ENCODE peak calls at places on chromosomes 3 and 15, in eight cellular contexts. Y is GM12878, N is upper lobe of left lung, D is HCT116, Z is Panc1, J is K562, F is GM23338, M is HepG2. V is an unnamed sample.

GRCh38 chr3:43609406-43609805 is 12.4 kb downstream of the ANO10 start:
- ATAC-seq in M (no peak), F (no peak), Z (no peak), N (no peak), J (peak), Y (no peak), D (no peak), V (no peak)

GRCh38 chr3:129424185-129424841 is 4.1 kb downstream of the EFCAB12 start:
- ATAC-seq in M (no peak), Z (no peak), Y (peak), D (peak), F (no peak), N (no peak), J (peak), V (no peak)

GRCh38 chr15:71656425-71656824 is 153.9 kb upstream of the NR2E3 start:
- ATAC-seq in F (no peak), Y (no peak), D (no peak), M (no peak), Z (no peak), J (no peak), N (no peak), V (no peak)

GRCh38 chr15:52523646-52524045 is 5.0 kb downstream of the MYO5A start:
- ATAC-seq in F (no peak), N (no peak), Z (no peak), J (no peak), Y (no peak), D (no peak), M (no peak), V (no peak)

GRCh38 chr3:25424238-25425013 is 3.6 kb upstream of the RARB start:
- ATAC-seq in M (peak), Z (no peak), F (no peak), Y (no peak), D (no peak), J (no peak), N (no peak), V (no peak)

GRCh38 chr3:13540332-13540995 is 8.5 kb upstream of the FBLN2 start:
- ATAC-seq in M (peak), J (no peak), F (no peak), Y (no peak), Z (no peak), D (no peak), N (no peak), V (peak)

GRCh38 chr3:43996379-43997301 is 245.0 kb upstream of the TOPAZ1 start:
- ATAC-seq in F (peak), N (peak), D (no peak), Y (peak), M (peak), Z (peak), J (peak), V (no peak)

GRCh38 chr3:121414924-121415323 is 130.9 kb downstream of the POLQ start:
- ATAC-seq in M (no peak), Y (no peak), Z (no peak), N (no peak), J (no peak), D (no peak), F (no peak), V (no peak)

GRCh38 chr15:63324770-63325169 is 47.4 kb downstream of the APH1B start:
- ATAC-seq in Z (no peak), M (no peak), D (no peak), F (no peak), N (no peak), J (no peak), Y (no peak), V (no peak)

GRCh38 chr3:10933958-10934481 is 58.5 kb upstream of the SLC6A1 start:
- ATAC-seq in D (peak), M (no peak), N (no peak), Y (no peak), Z (no peak), F (peak), J (peak), V (peak)

GRCh38 chr3:104521606-104522336 is 844.9 kb upstream of the ALCAM start:
- ATAC-seq in Y (peak), M (no peak), Z (no peak), D (no peak), N (no peak), F (no peak), J (no peak), V (no peak)

GRCh38 chr3:128945041-128945877 is 48.6 kb downstream of the CFAP92 start:
- ATAC-seq in Z (no peak), D (no peak), Y (no peak), M (no peak), N (peak), F (no peak), J (no peak), V (no peak)

GRCh38 chr3:100090669-100091005 is 23.7 kb downstream of the FILIP1L start:
- ATAC-seq in F (peak), N (no peak), M (peak), D (peak), Z (peak), Y (peak), J (peak), V (no peak)

GRCh38 chr3:72903004-72903403 is 15.2 kb downstream of the GXYLT2 start:
- ATAC-seq in Y (no peak), F (no peak), Z (peak), D (no peak), M (peak), N (no peak), J (no peak), V (peak)

GRCh38 chr15:24857094-24857437 is 97.7 kb upstream of the SNRPN start:
- ATAC-seq in Z (no peak), J (no peak), N (no peak), Y (no peak), F (peak), M (no peak), D (no peak), V (no peak)

GRCh38 chr3:70543493-70543892 is 231.1 kb upstream of the MDFIC2 start:
- ATAC-seq in J (no peak), Y (no peak), Z (no peak), D (no peak), F (no peak), N (no peak), M (no peak), V (no peak)

DNA sequence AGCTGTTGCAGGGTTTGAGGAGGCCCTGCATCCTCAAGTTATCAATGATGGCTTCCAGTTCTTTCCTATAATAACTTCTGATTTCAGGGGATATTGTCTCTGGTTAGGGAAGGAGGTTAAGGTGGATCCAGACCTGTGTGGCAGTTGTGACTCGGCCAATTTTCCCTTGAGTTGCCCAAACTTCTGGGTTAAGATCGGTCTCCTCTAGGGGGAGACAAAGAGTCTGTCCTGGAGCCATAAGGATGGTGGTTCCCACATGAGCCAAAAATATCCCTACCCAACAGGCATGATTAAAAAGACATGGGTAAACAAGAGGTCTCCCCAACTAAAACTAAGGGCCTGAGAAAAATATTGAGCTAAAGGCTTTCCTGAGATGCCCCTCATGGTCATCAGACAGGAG is 227.5 kb upstream of the MDFIC2 start:
- ATAC-seq in F (no peak), D (no peak), Z (no peak), Y (no peak), M (no peak), J (peak), N (no peak), V (no peak)
- TF ChIP-seq CTCF in F (peak), D (no peak), Z (peak), Y (peak), M (peak), J (peak), N (no peak), V (no peak)

GRCh38 chr3:188137062-188137461 is 16.9 kb upstream of the LPP start:
- ATAC-seq in D (no peak), Z (no peak), Y (no peak), N (no peak), F (no peak), J (no peak), M (no peak), V (no peak)
- TF ChIP-seq POLR2AphosphoS5 in D (no peak), Z (no peak), Y (no peak), N (no peak), F (no peak), J (no peak), M (no peak), V (no peak)

GRCh38 chr3:185825379-185825638 is 467 bp upstream of the IGF2BP2 start:
- ATAC-seq in N (no peak), F (no peak), M (no peak), Z (no peak), Y (no peak), D (no peak), J (no peak), V (peak)

GRCh38 chr3:185825639-185826481 is 1.0 kb upstream of the IGF2BP2 start:
- ATAC-seq in N (peak), Y (peak), D (peak), M (peak), F (peak), Z (peak), J (peak), V (peak)

GRCh38 chr3:185824051-185824466 is 783 bp downstream of the IGF2BP2 start:
- ATAC-seq in J (peak), Z (peak), Y (peak), D (peak), F (peak), M (peak), N (no peak), V (no peak)

GRCh38 chr3:185823280-185824044 is 1.4 kb downstream of the IGF2BP2 start:
- ATAC-seq in D (peak), Y (peak), N (peak), F (peak), Z (no peak), M (peak), J (peak), V (no peak)

GRCh38 chr3:185824467-185825378 is at the start of gene IGF2BP2:
- ATAC-seq in J (peak), D (peak), M (peak), Y (peak), Z (peak), N (peak), F (peak), V (peak)
- TF ChIP-seq CTCF in J (peak), D (no peak), M (peak), Y (no peak), Z (peak), N (peak), F (no peak), V (no peak)

GRCh38 chr3:50258979-50259378 is 10.0 kb upstream of the SEMA3B start:
- ATAC-seq in Z (no peak), N (no peak), J (no peak), F (peak), D (no peak), Y (no peak), M (no peak), V (no peak)

GRCh38 chr3:50259432-50260026 is 9.4 kb upstream of the SEMA3B start:
- ATAC-seq in N (no peak), Y (peak), D (peak), J (peak), F (peak), M (peak), Z (peak), V (no peak)

GRCh38 chr3:50260942-50261441 is 8.0 kb upstream of the SEMA3B start:
- ATAC-seq in Y (no peak), F (no peak), M (no peak), N (no peak), J (no peak), Z (no peak), D (no peak), V (no peak)

GRCh38 chr3:50261505-50261904 is 7.4 kb upstream of the SEMA3B start:
- ATAC-seq in F (no peak), D (no peak), M (no peak), Y (no peak), J (no peak), N (no peak), Z (no peak), V (no peak)

DNA sequence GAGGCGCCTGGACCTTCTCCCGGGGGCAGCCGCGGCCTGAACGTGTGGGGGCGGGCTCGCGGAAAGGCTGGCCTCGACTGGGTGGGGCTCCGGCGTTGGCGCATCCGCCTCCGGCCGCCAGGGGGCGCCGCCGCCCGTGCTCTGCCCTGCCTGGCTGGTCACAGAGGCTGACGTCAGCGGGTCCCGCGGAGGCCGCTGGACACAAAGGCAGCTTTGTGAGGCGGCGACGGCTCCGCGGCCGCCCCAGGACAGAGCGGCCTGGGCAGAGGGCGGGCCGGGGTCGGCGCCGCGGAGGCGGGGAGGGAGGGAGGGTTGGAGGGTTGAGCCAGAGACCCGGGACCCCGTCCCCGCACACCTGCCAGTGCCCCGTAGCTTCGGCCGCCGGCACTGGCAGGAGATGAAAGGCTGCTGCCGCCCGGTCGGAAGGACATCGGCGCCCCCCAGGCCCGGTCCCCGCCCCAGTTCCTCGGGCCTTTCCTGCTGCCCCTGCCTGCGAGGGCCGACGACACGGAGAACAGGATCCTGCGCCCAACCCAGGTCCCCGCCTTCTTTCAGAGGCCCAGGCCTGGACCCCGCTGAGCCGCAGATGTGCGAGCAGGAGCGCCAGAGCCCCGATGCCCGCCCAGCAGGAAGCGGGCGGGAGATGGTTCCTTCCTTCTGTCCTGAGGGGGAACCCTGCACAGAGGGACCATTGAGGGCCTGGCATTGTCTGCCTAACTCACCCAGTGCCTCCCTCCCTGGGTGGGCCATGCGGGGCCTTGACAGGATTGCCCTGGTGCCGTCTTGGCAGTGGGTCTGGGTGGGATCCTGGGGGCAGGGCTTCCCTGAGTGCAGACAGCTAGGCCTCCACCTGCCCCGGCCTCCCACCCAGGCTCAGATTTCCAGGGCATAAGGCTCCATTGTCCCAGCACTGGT is 8.7 kb upstream of the SEMA3B start:
- ATAC-seq in M (peak), Z (peak), F (peak), N (peak), J (peak), D (peak), Y (peak), V (peak)
- TF ChIP-seq POLR2AphosphoS5 in M (peak), Z (peak), F (peak), N (peak), J (peak), D (peak), Y (no peak), V (peak)

GRCh38 chr3:146160233-146160963 is 586 bp downstream of the PLOD2 start:
- ATAC-seq in N (peak), Z (peak), F (peak), Y (peak), D (peak), M (peak), J (peak), V (peak)
- TF ChIP-seq CTCF in N (no peak), Z (peak), F (peak), Y (no peak), D (peak), M (peak), J (no peak), V (peak)

DNA sequence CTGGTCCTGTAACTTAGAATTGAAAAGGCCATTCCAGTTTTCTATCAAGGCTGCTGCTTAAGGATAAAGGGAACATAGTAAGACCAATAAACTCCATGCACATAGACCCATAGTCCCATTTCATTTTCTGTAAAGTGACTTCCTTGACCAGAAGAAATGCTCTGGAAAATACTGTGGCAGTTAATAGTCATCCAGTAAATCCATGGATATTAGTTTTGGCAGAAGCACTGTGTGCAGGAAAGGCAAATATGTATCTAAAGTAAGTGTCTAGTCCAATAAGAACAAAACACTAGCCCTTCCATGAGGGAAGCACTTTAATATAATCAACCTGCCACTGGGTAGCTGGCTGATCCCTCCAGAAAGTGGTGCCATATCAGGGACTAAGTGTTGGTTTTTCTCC is 19.3 kb upstream of the MKRN3 start:
- ATAC-seq in M (no peak), N (no peak), Z (no peak), D (no peak), F (no peak), J (no peak), Y (no peak), V (no peak)
- TF ChIP-seq POLR2AphosphoS5 in M (no peak), N (no peak), Z (no peak), D (no peak), F (no peak), J (no peak), Y (no peak), V (no peak)

GRCh38 chr3:46705751-46706572 is 4.8 kb downstream of the TMIE start:
- ATAC-seq in Z (no peak), N (no peak), F (no peak), D (peak), M (no peak), Y (no peak), J (no peak), V (no peak)
- TF ChIP-seq CTCF in Z (no peak), N (no peak), F (no peak), D (no peak), M (no peak), Y (no peak), J (no peak), V (no peak)

GRCh38 chr15:39787479-39787878 is 4.8 kb upstream of the FSIP1 start:
- ATAC-seq in J (no peak), N (no peak), Y (no peak), M (peak), D (no peak), Z (no peak), F (peak), V (no peak)

GRCh38 chr15:39788108-39788507 is 5.5 kb upstream of the FSIP1 start:
- ATAC-seq in Z (no peak), F (no peak), D (no peak), M (no peak), Y (peak), N (no peak), J (no peak), V (no peak)

GRCh38 chr15:39788800-39789565 is 6.3 kb upstream of the FSIP1 start:
- ATAC-seq in N (no peak), Y (no peak), Z (no peak), D (no peak), J (no peak), M (no peak), F (no peak), V (no peak)

GRCh38 chr15:39792025-39792893 is 9.6 kb upstream of the FSIP1 start:
- ATAC-seq in J (no peak), Z (no peak), N (no peak), D (no peak), M (no peak), F (no peak), Y (no peak), V (no peak)

DNA sequence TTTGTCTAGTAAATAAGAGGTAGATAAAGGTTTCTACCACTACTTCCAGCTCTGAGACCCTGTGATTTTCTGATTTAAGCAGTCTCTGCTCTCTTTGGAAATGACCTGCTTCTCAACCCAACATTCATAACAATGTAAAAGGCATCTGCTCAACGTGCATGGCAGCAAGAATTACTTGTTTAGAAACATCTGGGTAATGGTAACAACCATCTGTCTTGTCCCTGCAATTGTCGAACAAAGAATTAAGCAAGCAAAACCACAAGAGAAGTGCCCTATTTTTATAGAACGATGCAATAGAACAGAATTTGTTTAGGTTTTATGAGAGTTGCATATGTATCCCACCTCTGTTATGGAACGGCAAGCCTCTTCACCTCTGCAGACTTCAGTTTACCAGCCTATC is 7.1 kb upstream of the FSIP1 start:
- ATAC-seq in N (no peak), D (no peak), J (no peak), Y (no peak), M (no peak), F (no peak), Z (no peak), V (no peak)
- TF ChIP-seq POLR2AphosphoS5 in N (no peak), D (no peak), J (no peak), Y (no peak), M (no peak), F (no peak), Z (no peak), V (no peak)

DNA sequence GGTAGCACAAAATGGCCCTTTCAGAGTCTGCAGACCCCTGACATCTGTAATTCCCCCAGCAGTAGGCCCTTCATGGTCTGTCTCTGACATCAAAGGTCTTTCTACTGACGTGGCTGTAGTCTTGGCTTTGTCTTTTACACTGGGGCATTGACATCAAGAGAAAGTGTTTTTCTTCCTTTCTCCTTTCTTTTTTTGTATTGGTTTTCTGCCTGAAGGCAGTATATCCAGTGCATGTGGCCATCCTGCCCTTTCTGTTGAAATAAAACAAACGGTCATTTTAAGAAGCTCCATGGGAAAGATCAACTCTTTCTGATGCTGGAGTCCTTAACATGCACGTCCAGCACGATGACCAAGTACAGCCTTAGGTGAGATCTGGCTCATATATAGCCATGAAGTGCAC is 106.8 kb upstream of the SAMMSON start:
- ATAC-seq in D (no peak), Y (no peak), Z (no peak), J (no peak), N (no peak), F (peak), M (no peak), V (no peak)
- TF ChIP-seq CTCF in D (no peak), Y (no peak), Z (no peak), J (no peak), N (no peak), F (no peak), M (no peak), V (no peak)

V was measured in gastroesophageal sphincter.